ENCODE peak calls at places on chromosomes 16 and 17, in eight cellular contexts. H, D, J, Y, Z, W, L and A are unnamed samples. For H3K4me1, the result is how much of the 10 kb centered on the place peaks cover.

GRCh38 chr17:229130-229944 is 47.9 kb upstream of the DOC2B start:
- DNase-seq in H (no peak), D (no peak), J (no peak), Y (no peak), Z (no peak), W (peak), L (no peak), A (no peak)

GRCh38 chr16:66423177-66423576 is 3.9 kb upstream of the BEAN1 start:
- DNase-seq in H (no peak), D (no peak), J (no peak), Y (no peak), Z (no peak), W (no peak), L (no peak), A (no peak)

GRCh38 chr17:66302761-66303626 is 581 bp downstream of the PRKCA start:
- DNase-seq in H (no peak), D (peak), J (peak), Y (peak), Z (peak), W (peak), L (peak), A (peak)

GRCh38 chr17:37490638-37491614 is 1.2 kb downstream of the DUSP14 start:
- DNase-seq in H (peak), D (no peak), J (no peak), Y (peak), Z (peak), W (peak), L (no peak), A (peak)

GRCh38 chr17:72422505-72423285 is 301.9 kb downstream of the SOX9 start:
- DNase-seq in H (peak), D (no peak), J (peak), Y (peak), Z (peak), W (peak), L (peak), A (peak)

GRCh38 chr16:71792176-71792575 is 16.5 kb downstream of the AP1G1 start:
- DNase-seq in H (no peak), D (no peak), J (no peak), Y (no peak), Z (no peak), W (no peak), L (no peak), A (no peak)

GRCh38 chr17:29615492-29616299 is 7.0 kb downstream of the CORO6 start:
- DNase-seq in H (no peak), D (peak), J (peak), Y (peak), Z (peak), W (peak), L (peak), A (peak)

GRCh38 chr16:86975445-86975844 is 341.7 kb downstream of the C16orf95 start:
- DNase-seq in H (peak), D (no peak), J (no peak), Y (no peak), Z (peak), W (peak), L (no peak), A (no peak)

GRCh38 chr17:65198653-65199382 is 61.6 kb downstream of the RGS9 start:
- DNase-seq in H (peak), D (no peak), J (peak), Y (no peak), Z (peak), W (peak), L (no peak), A (no peak)

GRCh38 chr17:64687959-64688358 is 25.9 kb upstream of the SMURF2 start:
- DNase-seq in H (no peak), D (no peak), J (no peak), Y (no peak), Z (no peak), W (peak), L (no peak), A (no peak)

GRCh38 chr16:88454315-88455057 is 1.4 kb downstream of the ZFPM1 start:
- DNase-seq in H (no peak), D (peak), J (peak), Y (no peak), Z (peak), W (no peak), L (no peak), A (no peak)

GRCh38 chr16:84508502-84508901 is 4.0 kb upstream of the MEAK7 start:
- DNase-seq in H (no peak), D (no peak), J (no peak), Y (no peak), Z (no peak), W (no peak), L (no peak), A (no peak)

GRCh38 chr16:71867934-71868333 is 16.0 kb downstream of the ZNF821 start:
- DNase-seq in H (no peak), D (no peak), J (no peak), Y (no peak), Z (no peak), W (no peak), L (no peak), A (no peak)

GRCh38 chr16:31243734-31244670 is 15.8 kb upstream of the ITGAM start:
- DNase-seq in H (no peak), D (no peak), J (no peak), Y (no peak), Z (no peak), W (no peak), L (no peak), A (no peak)

GRCh38 chr17:57601328-57601727 is 143.8 kb downstream of the CCDC182 start:
- DNase-seq in H (no peak), D (no peak), J (no peak), Y (no peak), Z (no peak), W (no peak), L (no peak), A (no peak)

GRCh38 chr17:57557793-57558681 is 187.1 kb downstream of the CCDC182 start:
- DNase-seq in H (no peak), D (no peak), J (no peak), Y (no peak), Z (no peak), W (peak), L (no peak), A (no peak)

GRCh38 chr16:85752511-85753420 is 1.9 kb upstream of the C16orf74 start:
- DNase-seq in H (no peak), D (peak), J (peak), Y (peak), Z (no peak), W (peak), L (no peak), A (no peak)

GRCh38 chr17:79838541-79839274 is 532 bp downstream of the CBX4 start:
- DNase-seq in H (no peak), D (peak), J (peak), Y (no peak), Z (peak), W (peak), L (no peak), A (no peak)

GRCh38 chr17:82005701-82006348 is 16.9 kb downstream of the CENPX start:
- DNase-seq in H (no peak), D (no peak), J (no peak), Y (no peak), Z (no peak), W (no peak), L (no peak), A (no peak)

GRCh38 chr16:72829846-72830620 is 217.9 kb downstream of the ZFHX3 start:
- DNase-seq in H (no peak), D (no peak), J (no peak), Y (no peak), Z (no peak), W (peak), L (no peak), A (no peak)

GRCh38 chr16:73289232-73289631 is 241.3 kb upstream of the ZFHX3 start:
- DNase-seq in H (no peak), D (no peak), J (no peak), Y (no peak), Z (no peak), W (no peak), L (no peak), A (no peak)

GRCh38 chr16:56425439-56425832 is at the start of gene AMFR:
- DNase-seq in H (peak), D (peak), J (peak), Y (peak), Z (peak), W (peak), L (peak), A (peak)

GRCh38 chr16:49704586-49705155 is 151.2 kb downstream of the ZNF423 start:
- DNase-seq in H (no peak), D (no peak), J (no peak), Y (no peak), Z (no peak), W (no peak), L (no peak), A (no peak)

GRCh38 chr16:54647731-54648221 is 282.9 kb upstream of the IRX5 start:
- DNase-seq in H (no peak), D (no peak), J (no peak), Y (no peak), Z (no peak), W (no peak), L (no peak), A (no peak)

GRCh38 chr17:47694818-47695663 is 1.1 kb downstream of the TBKBP1 start:
- DNase-seq in H (no peak), D (peak), J (peak), Y (peak), Z (no peak), W (peak), L (peak), A (peak)

GRCh38 chr16:25035494-25036405 is 20.6 kb upstream of the ARHGAP17 start:
- DNase-seq in H (no peak), D (no peak), J (no peak), Y (no peak), Z (no peak), W (peak), L (no peak), A (no peak)

GRCh38 chr16:25034916-25035315 is 19.7 kb upstream of the ARHGAP17 start:
- DNase-seq in H (no peak), D (no peak), J (no peak), Y (no peak), Z (no peak), W (peak), L (no peak), A (no peak)

GRCh38 chr16:25031441-25032307 is 16.5 kb upstream of the ARHGAP17 start:
- DNase-seq in H (peak), D (peak), J (peak), Y (peak), Z (peak), W (peak), L (peak), A (peak)

GRCh38 chr16:25036561-25036960 is 21.4 kb upstream of the ARHGAP17 start:
- DNase-seq in H (no peak), D (no peak), J (no peak), Y (no peak), Z (no peak), W (no peak), L (no peak), A (no peak)

GRCh38 chr16:25033852-25034251 is 18.7 kb upstream of the ARHGAP17 start:
- DNase-seq in H (no peak), D (no peak), J (no peak), Y (no peak), Z (no peak), W (peak), L (no peak), A (no peak)
- H3K27ac ChIP-seq in H (no peak), D (no peak), J (no peak), Y (no peak), Z (no peak), W (peak), L (no peak), A (no peak)

GRCh38 chr16:1452530-1452929 is 8.2 kb upstream of the CCDC154 start:
- DNase-seq in H (no peak), D (no peak), J (no peak), Y (no peak), Z (no peak), W (no peak), L (no peak), A (no peak)
- TF ChIP-seq POLR2A in H (no peak), D (no peak), J (no peak), Y (no peak), Z (no peak), W (no peak), L (no peak), A (no peak)

GRCh38 chr16:28520672-28521071 is 14.0 kb upstream of the IL27 start:
- DNase-seq in H (no peak), D (no peak), J (no peak), Y (no peak), Z (no peak), W (no peak), L (no peak), A (no peak)
- H3K4me1 ChIP-seq in H (under half), D (under half), J (under half), Y (under half), Z (under half), W (under half), L (under half), A (under half)

DNA sequence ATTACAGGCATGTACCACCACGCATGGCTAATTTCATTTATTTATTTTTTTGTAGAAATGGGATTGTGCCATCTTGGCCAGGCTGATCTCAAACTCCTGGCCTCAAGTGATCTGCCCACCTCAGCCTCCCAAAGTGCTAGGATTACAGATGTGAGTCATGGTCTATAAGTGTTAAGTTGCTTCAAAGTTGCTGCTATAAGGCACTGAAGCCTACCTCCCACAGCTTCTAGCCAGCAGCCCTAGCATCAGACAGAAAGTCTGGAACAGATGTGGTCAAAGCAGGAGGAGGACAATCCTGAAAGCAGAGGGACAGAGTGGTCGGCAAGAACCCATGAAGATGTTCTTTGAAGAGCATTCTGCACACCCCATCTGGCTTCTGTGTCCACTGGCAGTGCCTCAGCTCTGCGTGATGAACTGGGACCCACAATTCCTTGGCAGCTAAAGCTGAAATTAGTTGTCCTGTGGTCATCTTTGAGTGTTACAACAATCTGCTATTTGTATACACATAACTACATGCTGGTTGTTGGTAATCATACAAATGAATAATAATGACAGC is 11.2 kb downstream of the MAP3K14 start:
- DNase-seq in H (no peak), D (no peak), J (no peak), Y (no peak), Z (no peak), W (peak), L (no peak), A (peak)
- H3K27ac ChIP-seq in H (no peak), D (peak), J (no peak), Y (no peak), Z (peak), W (no peak), L (peak), A (peak)

GRCh38 chr16:70685061-70685937 is 554 bp downstream of the MTSS2 start:
- DNase-seq in H (no peak), D (no peak), J (peak), Y (no peak), Z (no peak), W (no peak), L (no peak), A (peak)

GRCh38 chr16:70687172-70687531 is 1.3 kb upstream of the MTSS2 start:
- DNase-seq in H (no peak), D (no peak), J (no peak), Y (no peak), Z (no peak), W (no peak), L (no peak), A (peak)

GRCh38 chr16:70687671-70688265 is 1.9 kb upstream of the MTSS2 start:
- DNase-seq in H (no peak), D (no peak), J (no peak), Y (no peak), Z (no peak), W (no peak), L (no peak), A (no peak)

GRCh38 chr16:70685938-70686375 is at the start of gene MTSS2:
- DNase-seq in H (peak), D (peak), J (peak), Y (peak), Z (peak), W (peak), L (peak), A (peak)

DNA sequence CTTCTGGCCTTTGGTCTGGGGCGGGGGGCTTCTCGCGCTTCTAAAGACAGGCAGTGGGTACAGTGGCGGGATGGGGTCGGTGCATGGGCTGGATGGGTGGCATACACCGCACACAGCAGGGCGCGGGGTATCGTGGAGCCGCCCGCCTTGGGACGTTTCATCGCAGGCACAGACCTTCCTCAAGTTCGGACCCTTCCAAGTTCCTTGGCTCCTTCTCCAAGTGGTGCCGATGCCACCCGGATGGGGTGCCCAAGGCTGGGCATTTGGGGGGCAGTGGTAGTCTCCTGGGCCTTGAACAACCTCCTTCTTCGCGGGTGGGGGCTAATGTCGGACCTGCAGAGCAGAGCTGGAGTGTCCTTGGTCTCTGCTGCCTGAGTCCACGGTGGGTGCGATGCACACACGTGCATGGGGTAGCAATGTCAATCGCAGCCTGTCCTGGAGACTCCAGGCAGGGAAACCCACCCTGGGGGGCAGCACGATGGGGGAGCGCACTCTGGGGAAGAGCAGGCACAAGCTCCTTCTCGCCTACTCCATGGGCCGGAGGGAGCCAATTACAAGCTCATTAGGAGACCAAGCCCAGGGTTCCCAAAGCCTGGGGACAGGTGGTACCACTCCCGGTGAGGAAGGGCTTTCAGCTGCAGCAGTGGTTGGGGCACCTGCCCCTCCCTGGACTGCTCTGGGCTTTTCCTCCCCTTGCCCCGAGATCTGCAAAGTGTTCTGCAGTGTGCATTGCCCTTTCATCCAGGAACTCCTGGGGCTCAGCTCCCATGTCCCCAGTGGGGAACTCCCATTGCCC is 721 bp upstream of the MTSS2 start:
- DNase-seq in H (no peak), D (no peak), J (no peak), Y (no peak), Z (no peak), W (no peak), L (no peak), A (no peak)
- TF ChIP-seq POLR2A in H (no peak), D (no peak), J (no peak), Y (no peak), Z (no peak), W (no peak), L (no peak), A (no peak)

DNA sequence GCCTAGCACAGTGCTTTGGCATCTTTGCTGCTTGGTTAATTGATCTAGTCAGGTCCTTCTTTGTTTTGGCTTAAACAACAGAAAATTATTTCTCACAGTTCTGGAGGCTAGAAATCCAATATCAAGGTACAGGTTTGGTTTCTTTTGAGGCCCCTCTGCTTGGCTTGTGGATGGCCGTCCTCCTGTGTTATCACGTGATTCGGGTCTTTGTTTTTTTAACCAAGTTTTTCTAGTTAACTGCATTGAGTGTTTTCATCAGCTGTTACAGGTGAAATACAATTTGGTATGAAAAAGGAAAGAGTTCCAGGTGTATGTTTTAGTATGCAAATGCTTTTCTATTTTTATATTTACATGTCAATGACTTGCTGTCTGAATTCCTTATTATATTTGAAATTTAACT is 2.8 kb downstream of the NLK start:
- DNase-seq in H (no peak), D (no peak), J (no peak), Y (no peak), Z (no peak), W (no peak), L (no peak), A (no peak)
- H3K4me1 ChIP-seq in H (under half), D (under half), J (half or more), Y (under half), Z (under half), W (under half), L (half or more), A (under half)